ENCODE peak calls at places on chromosomes 7 and 10, in ten cellular contexts. One of them, this sample, is unnamed.

GRCh38 chr7:80346704-80347103 is 165.2 kb downstream of the GNAT3 start:
- DNase-seq in HCT116: peak; percentile 41
- DNase-seq in GM13977: no peak
- DNase-seq in A549: no peak
- DNase-seq in IMR-90: peak; percentile 80
- DNase-seq in progenitor cell of endocrine pancreas: no peak
- DNase-seq in spleen: no peak
- DNase-seq in Caco-2: no peak
- DNase-seq in astrocyte: peak; percentile 87
- DNase-seq in DND-41: no peak
- DNase-seq in this sample: no peak

GRCh38 chr7:3482147-3482921 is 181.3 kb downstream of the SDK1 start:
- DNase-seq in HCT116: peak; percentile 18
- DNase-seq in GM13977: no peak
- DNase-seq in A549: peak; percentile 31
- DNase-seq in IMR-90: peak; percentile 35
- DNase-seq in progenitor cell of endocrine pancreas: no peak
- DNase-seq in spleen: no peak
- DNase-seq in Caco-2: peak; percentile 75
- DNase-seq in astrocyte: peak; percentile 29
- DNase-seq in DND-41: no peak
- DNase-seq in this sample: no peak

GRCh38 chr7:130921391-130922180 is 187.6 kb upstream of the KLF14 start:
- DNase-seq in HCT116: no peak
- DNase-seq in GM13977: no peak
- DNase-seq in A549: no peak
- DNase-seq in IMR-90: peak; percentile 85
- DNase-seq in progenitor cell of endocrine pancreas: no peak
- DNase-seq in spleen: no peak
- DNase-seq in Caco-2: no peak
- DNase-seq in astrocyte: peak; percentile 97
- DNase-seq in DND-41: no peak
- DNase-seq in this sample: peak; percentile 70

GRCh38 chr10:12635127-12635541 is 285.8 kb downstream of the CAMK1D start:
- DNase-seq in HCT116: no peak
- DNase-seq in GM13977: no peak
- DNase-seq in A549: peak; percentile 32
- DNase-seq in IMR-90: peak; percentile 52
- DNase-seq in progenitor cell of endocrine pancreas: no peak
- DNase-seq in spleen: no peak
- DNase-seq in Caco-2: no peak
- DNase-seq in astrocyte: peak; percentile 18
- DNase-seq in DND-41: no peak
- DNase-seq in this sample: no peak

GRCh38 chr7:139889186-139889871 is 60.3 kb downstream of the TBXAS1 start:
- DNase-seq in HCT116: no peak
- DNase-seq in GM13977: no peak
- DNase-seq in A549: no peak
- DNase-seq in IMR-90: peak; percentile 50
- DNase-seq in progenitor cell of endocrine pancreas: no peak
- DNase-seq in spleen: no peak
- DNase-seq in Caco-2: no peak
- DNase-seq in astrocyte: peak; percentile 42
- DNase-seq in DND-41: no peak
- DNase-seq in this sample: no peak

GRCh38 chr10:34651796-34652195 is 163.3 kb downstream of the PARD3 start:
- DNase-seq in HCT116: no peak
- DNase-seq in GM13977: no peak
- DNase-seq in A549: no peak
- DNase-seq in IMR-90: no peak
- DNase-seq in progenitor cell of endocrine pancreas: no peak
- DNase-seq in spleen: no peak
- DNase-seq in Caco-2: no peak
- DNase-seq in astrocyte: no peak
- DNase-seq in DND-41: no peak
- DNase-seq in this sample: no peak

GRCh38 chr10:14530465-14530864 is 199.7 kb upstream of the FRMD4A start:
- DNase-seq in HCT116: no peak
- DNase-seq in GM13977: no peak
- DNase-seq in A549: no peak
- DNase-seq in IMR-90: peak; percentile 49
- DNase-seq in progenitor cell of endocrine pancreas: no peak
- DNase-seq in spleen: no peak
- DNase-seq in Caco-2: no peak
- DNase-seq in astrocyte: no peak
- DNase-seq in DND-41: no peak
- DNase-seq in this sample: no peak

GRCh38 chr7:132773527-132773956 is 197.3 kb upstream of the PLXNA4 start:
- DNase-seq in HCT116: no peak
- DNase-seq in GM13977: no peak
- DNase-seq in A549: no peak
- DNase-seq in IMR-90: peak; percentile 54
- DNase-seq in progenitor cell of endocrine pancreas: no peak
- DNase-seq in spleen: no peak
- DNase-seq in Caco-2: no peak
- DNase-seq in astrocyte: peak; percentile 36
- DNase-seq in DND-41: no peak
- DNase-seq in this sample: peak; percentile 38

GRCh38 chr10:58990693-58991092 is 185.8 kb upstream of the PHYHIPL start:
- DNase-seq in HCT116: no peak
- DNase-seq in GM13977: no peak
- DNase-seq in A549: no peak
- DNase-seq in IMR-90: no peak
- DNase-seq in progenitor cell of endocrine pancreas: no peak
- DNase-seq in spleen: no peak
- DNase-seq in Caco-2: no peak
- DNase-seq in astrocyte: no peak
- DNase-seq in DND-41: no peak
- DNase-seq in this sample: no peak

GRCh38 chr7:157567666-157568065 is 230.9 kb downstream of the DNAJB6 start:
- DNase-seq in HCT116: no peak
- DNase-seq in GM13977: no peak
- DNase-seq in A549: no peak
- DNase-seq in IMR-90: no peak
- DNase-seq in progenitor cell of endocrine pancreas: no peak
- DNase-seq in spleen: peak; percentile 40
- DNase-seq in Caco-2: no peak
- DNase-seq in astrocyte: no peak
- DNase-seq in DND-41: no peak
- DNase-seq in this sample: no peak

GRCh38 chr7:150852371-150852905 is at the start of gene AOC1:
- DNase-seq in HCT116: no peak
- DNase-seq in GM13977: no peak
- DNase-seq in A549: no peak
- DNase-seq in IMR-90: no peak
- DNase-seq in progenitor cell of endocrine pancreas: no peak
- DNase-seq in spleen: no peak
- DNase-seq in Caco-2: peak; percentile 49
- DNase-seq in astrocyte: no peak
- DNase-seq in DND-41: no peak
- DNase-seq in this sample: no peak

GRCh38 chr7:74452748-74453320 is 872 bp upstream of the GTF2IRD1 start:
- DNase-seq in HCT116: no peak
- DNase-seq in GM13977: peak; percentile 39
- DNase-seq in A549: peak; percentile 34
- DNase-seq in IMR-90: no peak
- DNase-seq in progenitor cell of endocrine pancreas: no peak
- DNase-seq in spleen: no peak
- DNase-seq in Caco-2: no peak
- DNase-seq in astrocyte: peak; percentile 22
- DNase-seq in DND-41: no peak
- DNase-seq in this sample: no peak

GRCh38 chr7:46218461-46219202 is 297.6 kb upstream of the IGFBP3 start:
- DNase-seq in HCT116: no peak
- DNase-seq in GM13977: no peak
- DNase-seq in A549: no peak
- DNase-seq in IMR-90: no peak
- DNase-seq in progenitor cell of endocrine pancreas: no peak
- DNase-seq in spleen: no peak
- DNase-seq in Caco-2: no peak
- DNase-seq in astrocyte: no peak
- DNase-seq in DND-41: no peak
- DNase-seq in this sample: no peak

GRCh38 chr10:132533571-132534260 is 3.9 kb upstream of the INPP5A start:
- DNase-seq in HCT116: no peak
- DNase-seq in GM13977: no peak
- DNase-seq in A549: no peak
- DNase-seq in IMR-90: no peak
- DNase-seq in progenitor cell of endocrine pancreas: no peak
- DNase-seq in spleen: no peak
- DNase-seq in Caco-2: no peak
- DNase-seq in astrocyte: no peak
- DNase-seq in DND-41: no peak
- DNase-seq in this sample: no peak

GRCh38 chr7:158933468-158934139 is 77.2 kb downstream of the DYNC2I1 start:
- DNase-seq in HCT116: no peak
- DNase-seq in GM13977: no peak
- DNase-seq in A549: no peak
- DNase-seq in IMR-90: no peak
- DNase-seq in progenitor cell of endocrine pancreas: no peak
- DNase-seq in spleen: no peak
- DNase-seq in Caco-2: no peak
- DNase-seq in astrocyte: no peak
- DNase-seq in DND-41: no peak
- DNase-seq in this sample: no peak

GRCh38 chr7:66859794-66860645 is 61.0 kb upstream of the TMEM248 start:
- DNase-seq in HCT116: no peak
- DNase-seq in GM13977: no peak
- DNase-seq in A549: no peak
- DNase-seq in IMR-90: peak; percentile 42
- DNase-seq in progenitor cell of endocrine pancreas: no peak
- DNase-seq in spleen: no peak
- DNase-seq in Caco-2: no peak
- DNase-seq in astrocyte: no peak
- DNase-seq in DND-41: no peak
- DNase-seq in this sample: no peak

GRCh38 chr10:124403548-124403947 is 15.2 kb downstream of the OAT start:
- DNase-seq in HCT116: peak; percentile 89
- DNase-seq in GM13977: peak; percentile 78
- DNase-seq in A549: peak; percentile 67
- DNase-seq in IMR-90: peak; percentile 81
- DNase-seq in progenitor cell of endocrine pancreas: no peak
- DNase-seq in spleen: no peak
- DNase-seq in Caco-2: peak; percentile 71
- DNase-seq in astrocyte: peak; percentile 65
- DNase-seq in DND-41: peak; percentile 59
- DNase-seq in this sample: peak; percentile 48

GRCh38 chr7:64618785-64619456 is 47.0 kb upstream of the ZNF107 start:
- DNase-seq in HCT116: peak; percentile 59
- DNase-seq in GM13977: no peak
- DNase-seq in A549: no peak
- DNase-seq in IMR-90: peak; percentile 60
- DNase-seq in progenitor cell of endocrine pancreas: no peak
- DNase-seq in spleen: no peak
- DNase-seq in Caco-2: peak; percentile 57
- DNase-seq in astrocyte: peak; percentile 34
- DNase-seq in DND-41: peak; percentile 11
- DNase-seq in this sample: peak; percentile 3
- TF ChIP-seq CTCF in HCT116: peak; percentile 79
- TF ChIP-seq CTCF in GM13977: peak; percentile 60
- TF ChIP-seq CTCF in A549: peak; percentile 29
- TF ChIP-seq CTCF in IMR-90: peak; percentile 51
- TF ChIP-seq CTCF in progenitor cell of endocrine pancreas: no peak
- TF ChIP-seq CTCF in spleen: peak; percentile 36
- TF ChIP-seq CTCF in Caco-2: peak; percentile 10
- TF ChIP-seq CTCF in astrocyte: peak; percentile 40
- TF ChIP-seq CTCF in DND-41: peak; percentile 68
- TF ChIP-seq CTCF in this sample: peak; percentile 30

GRCh38 chr10:69802424-69803161 is 887 bp downstream of the COL13A1 start:
- DNase-seq in HCT116: no peak
- DNase-seq in GM13977: no peak
- DNase-seq in A549: no peak
- DNase-seq in IMR-90: peak; percentile 56
- DNase-seq in progenitor cell of endocrine pancreas: peak; percentile 25
- DNase-seq in spleen: peak; percentile 75
- DNase-seq in Caco-2: peak; percentile 51
- DNase-seq in astrocyte: peak; percentile 55
- DNase-seq in DND-41: no peak
- DNase-seq in this sample: no peak
- TF ChIP-seq CTCF in HCT116: no peak
- TF ChIP-seq CTCF in GM13977: no peak
- TF ChIP-seq CTCF in A549: no peak
- TF ChIP-seq CTCF in IMR-90: peak; percentile 24
- TF ChIP-seq CTCF in progenitor cell of endocrine pancreas: no peak
- TF ChIP-seq CTCF in spleen: no peak
- TF ChIP-seq CTCF in Caco-2: peak; percentile 21
- TF ChIP-seq CTCF in astrocyte: no peak
- TF ChIP-seq CTCF in DND-41: no peak
- TF ChIP-seq CTCF in this sample: peak; percentile 22

GRCh38 chr10:33133557-33133956 is 175.5 kb upstream of the ITGB1 start:
- DNase-seq in HCT116: no peak
- DNase-seq in GM13977: no peak
- DNase-seq in A549: no peak
- DNase-seq in IMR-90: no peak
- DNase-seq in progenitor cell of endocrine pancreas: no peak
- DNase-seq in spleen: no peak
- DNase-seq in Caco-2: no peak
- DNase-seq in astrocyte: peak; percentile 85
- DNase-seq in DND-41: no peak
- DNase-seq in this sample: no peak

GRCh38 chr10:33129987-33130386 is 172.0 kb upstream of the ITGB1 start:
- DNase-seq in HCT116: no peak
- DNase-seq in GM13977: no peak
- DNase-seq in A549: no peak
- DNase-seq in IMR-90: peak; percentile 95
- DNase-seq in progenitor cell of endocrine pancreas: no peak
- DNase-seq in spleen: no peak
- DNase-seq in Caco-2: no peak
- DNase-seq in astrocyte: peak; percentile 98
- DNase-seq in DND-41: no peak
- DNase-seq in this sample: peak; percentile 39

GRCh38 chr10:33134011-33134751 is 176.2 kb upstream of the ITGB1 start:
- DNase-seq in HCT116: peak; percentile 99
- DNase-seq in GM13977: no peak
- DNase-seq in A549: peak; percentile 78
- DNase-seq in IMR-90: peak; percentile 88
- DNase-seq in progenitor cell of endocrine pancreas: no peak
- DNase-seq in spleen: no peak
- DNase-seq in Caco-2: no peak
- DNase-seq in astrocyte: peak; percentile 98
- DNase-seq in DND-41: no peak
- DNase-seq in this sample: peak; percentile 44

GRCh38 chr10:33129181-33129928 is 171.3 kb upstream of the ITGB1 start:
- DNase-seq in HCT116: no peak
- DNase-seq in GM13977: no peak
- DNase-seq in A549: peak; percentile 46
- DNase-seq in IMR-90: peak; percentile 95
- DNase-seq in progenitor cell of endocrine pancreas: no peak
- DNase-seq in spleen: no peak
- DNase-seq in Caco-2: no peak
- DNase-seq in astrocyte: peak; percentile 99
- DNase-seq in DND-41: no peak
- DNase-seq in this sample: peak; percentile 93

GRCh38 chr10:33132626-33133025 is 174.6 kb upstream of the ITGB1 start:
- DNase-seq in HCT116: no peak
- DNase-seq in GM13977: no peak
- DNase-seq in A549: no peak
- DNase-seq in IMR-90: no peak
- DNase-seq in progenitor cell of endocrine pancreas: no peak
- DNase-seq in spleen: no peak
- DNase-seq in Caco-2: peak; percentile 21
- DNase-seq in astrocyte: no peak
- DNase-seq in DND-41: peak; percentile 53
- DNase-seq in this sample: no peak
- TF ChIP-seq CTCF in HCT116: peak; percentile 58
- TF ChIP-seq CTCF in GM13977: no peak
- TF ChIP-seq CTCF in A549: peak; percentile 38
- TF ChIP-seq CTCF in IMR-90: no peak
- TF ChIP-seq CTCF in progenitor cell of endocrine pancreas: no peak
- TF ChIP-seq CTCF in spleen: no peak
- TF ChIP-seq CTCF in Caco-2: no peak
- TF ChIP-seq CTCF in astrocyte: no peak
- TF ChIP-seq CTCF in DND-41: peak; percentile 61
- TF ChIP-seq CTCF in this sample: no peak

GRCh38 chr7:51455086-51455485 is 138.5 kb upstream of the COBL start:
- DNase-seq in HCT116: no peak
- DNase-seq in GM13977: no peak
- DNase-seq in A549: no peak
- DNase-seq in IMR-90: no peak
- DNase-seq in progenitor cell of endocrine pancreas: no peak
- DNase-seq in spleen: no peak
- DNase-seq in Caco-2: no peak
- DNase-seq in astrocyte: no peak
- DNase-seq in DND-41: no peak
- DNase-seq in this sample: no peak
- TF ChIP-seq CTCF in HCT116: no peak
- TF ChIP-seq CTCF in GM13977: no peak
- TF ChIP-seq CTCF in A549: no peak
- TF ChIP-seq CTCF in IMR-90: no peak
- TF ChIP-seq CTCF in progenitor cell of endocrine pancreas: no peak
- TF ChIP-seq CTCF in spleen: no peak
- TF ChIP-seq CTCF in Caco-2: no peak
- TF ChIP-seq CTCF in astrocyte: no peak
- TF ChIP-seq CTCF in DND-41: no peak
- TF ChIP-seq CTCF in this sample: no peak